ENCODE peak calls at places on chromosome 13, in four cellular contexts. H, M, Z and U are unnamed samples.

GRCh38 chr13:107025991-107026390 is 458.1 kb upstream of the ARGLU1 start:
- DNase-seq in Z (peak; percentile 54), H (peak; percentile 71), M (peak; percentile 33), U (no peak)

GRCh38 chr13:27578121-27579030 is 42.0 kb downstream of the LNX2 start:
- DNase-seq in M (no peak), H (peak; percentile 61), Z (no peak), U (no peak)

GRCh38 chr13:114049026-114049425 is 75.2 kb upstream of the C13orf46 start:
- DNase-seq in Z (no peak), M (no peak), H (no peak), U (no peak)

GRCh38 chr13:31767175-31767900 is 28.0 kb downstream of the RXFP2 start:
- DNase-seq in Z (peak; percentile 29), M (no peak), H (peak; percentile 84), U (no peak)

GRCh38 chr13:100794575-100794974 is 120.0 kb upstream of the TMTC4 start:
- DNase-seq in Z (no peak), H (no peak), M (no peak), U (no peak)

GRCh38 chr13:109759609-109760008 is 26.8 kb downstream of the IRS2 start:
- DNase-seq in M (no peak), Z (no peak), H (no peak), U (peak; percentile 19)

GRCh38 chr13:97627566-97627965 is 193.6 kb downstream of the RAP2A start:
- DNase-seq in Z (no peak), M (peak; percentile 40), H (peak; percentile 95), U (no peak)

GRCh38 chr13:107205318-107206112 is 637.6 kb upstream of the ARGLU1 start:
- DNase-seq in H (peak; percentile 66), M (peak; percentile 66), Z (peak; percentile 48), U (no peak)

GRCh38 chr13:66036024-66036614 is 1194.0 kb downstream of the PCDH9 start:
- DNase-seq in M (no peak), H (peak; percentile 4), Z (no peak), U (no peak)

GRCh38 chr13:46388846-46389245 is 1.8 kb upstream of the RUBCNL start:
- DNase-seq in H (no peak), M (no peak), Z (no peak), U (no peak)

GRCh38 chr13:46389985-46390384 is 2.9 kb upstream of the RUBCNL start:
- DNase-seq in H (no peak), Z (peak; percentile 60), M (peak; percentile 29), U (no peak)

GRCh38 chr13:46388308-46388707 is 1.3 kb upstream of the RUBCNL start:
- DNase-seq in M (no peak), Z (no peak), H (no peak), U (no peak)

GRCh38 chr13:46386996-46387851 is at the start of gene RUBCNL:
- DNase-seq in Z (no peak), M (peak; percentile 50), H (no peak), U (no peak)

DNA sequence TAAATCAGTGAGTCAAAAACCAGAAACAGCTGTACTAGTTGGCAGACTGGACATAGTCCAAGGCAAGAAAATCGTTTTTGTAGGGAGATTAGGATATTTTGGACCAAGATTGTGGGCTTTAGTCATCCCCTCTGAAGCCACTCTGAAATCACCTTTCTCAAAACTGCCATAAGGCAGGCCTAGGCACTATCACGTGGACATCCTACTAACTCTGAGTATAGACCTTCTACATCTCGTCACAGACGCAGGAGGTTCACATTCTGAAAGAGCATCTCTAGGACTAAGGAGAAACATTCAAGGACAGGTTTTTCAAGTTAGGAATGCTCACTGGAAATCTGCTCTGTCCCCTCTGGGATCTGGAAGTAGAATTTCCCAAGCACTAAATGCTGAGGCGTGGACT is 2.4 kb upstream of the RUBCNL start:
- DNase-seq in M (no peak), H (no peak), Z (no peak), U (no peak)
- H3K27ac ChIP-seq in M (peak overlapping the region; percentile 34), H (no peak overlapping the region), Z (peak overlapping the region; percentile 53), U (no peak overlapping the region)

GRCh38 chr13:51636349-51636890 is 52.2 kb downstream of the WDFY2 start:
- DNase-seq in H (no peak), M (no peak), Z (no peak), U (no peak)
- H3K4me1 ChIP-seq in H (peaks cover 10% of the 10 kb centered on the region), M (peaks cover 17% of the 10 kb centered on the region), Z (no peaks in the 10 kb centered on the region), U (peaks cover 16% of the 10 kb centered on the region)

GRCh38 chr13:46179576-46180368 is 2.2 kb downstream of the LCP1 start:
- DNase-seq in Z (no peak), M (peak; percentile 55), H (no peak), U (no peak)
- TF ChIP-seq POLR2A in Z (no peak), M (no peak), H (no peak), U (no peak)

DNA sequence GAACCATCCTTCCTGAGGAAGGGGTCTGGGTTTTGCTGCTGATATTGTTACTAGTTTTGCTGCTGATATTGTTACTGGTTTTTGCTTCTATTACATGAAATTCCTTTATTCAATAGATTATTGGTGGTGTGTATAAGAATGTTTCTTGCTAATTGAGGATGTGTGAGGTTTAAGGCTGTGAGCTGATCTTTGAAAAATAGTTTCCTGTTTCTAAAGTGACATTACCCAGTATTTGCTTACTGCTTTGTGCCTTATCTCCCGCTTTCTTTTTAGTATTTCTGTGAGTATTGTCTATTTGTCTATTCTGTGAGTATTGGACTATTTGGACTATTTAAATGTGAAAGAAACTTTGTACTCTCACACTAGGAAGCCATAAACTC is 38.2 kb upstream of the C1QTNF9 start:
- DNase-seq in H (no peak), Z (no peak), M (no peak), U (no peak)
- H3K27ac ChIP-seq in H (peak overlapping the region; percentile 50), Z (peak overlapping the region; percentile 92), M (peak overlapping the region; percentile 73), U (peak overlapping the region; percentile 83)

GRCh38 chr13:30737511-30738342 is 2.4 kb downstream of the ALOX5AP start:
- DNase-seq in H (no peak), M (peak; percentile 25), Z (no peak), U (no peak)
- H3K4me1 ChIP-seq in H (peaks cover 16% of the 10 kb centered on the region), M (no peaks in the 10 kb centered on the region), Z (no peaks in the 10 kb centered on the region), U (peaks cover under 1% of the 10 kb centered on the region)

DNA sequence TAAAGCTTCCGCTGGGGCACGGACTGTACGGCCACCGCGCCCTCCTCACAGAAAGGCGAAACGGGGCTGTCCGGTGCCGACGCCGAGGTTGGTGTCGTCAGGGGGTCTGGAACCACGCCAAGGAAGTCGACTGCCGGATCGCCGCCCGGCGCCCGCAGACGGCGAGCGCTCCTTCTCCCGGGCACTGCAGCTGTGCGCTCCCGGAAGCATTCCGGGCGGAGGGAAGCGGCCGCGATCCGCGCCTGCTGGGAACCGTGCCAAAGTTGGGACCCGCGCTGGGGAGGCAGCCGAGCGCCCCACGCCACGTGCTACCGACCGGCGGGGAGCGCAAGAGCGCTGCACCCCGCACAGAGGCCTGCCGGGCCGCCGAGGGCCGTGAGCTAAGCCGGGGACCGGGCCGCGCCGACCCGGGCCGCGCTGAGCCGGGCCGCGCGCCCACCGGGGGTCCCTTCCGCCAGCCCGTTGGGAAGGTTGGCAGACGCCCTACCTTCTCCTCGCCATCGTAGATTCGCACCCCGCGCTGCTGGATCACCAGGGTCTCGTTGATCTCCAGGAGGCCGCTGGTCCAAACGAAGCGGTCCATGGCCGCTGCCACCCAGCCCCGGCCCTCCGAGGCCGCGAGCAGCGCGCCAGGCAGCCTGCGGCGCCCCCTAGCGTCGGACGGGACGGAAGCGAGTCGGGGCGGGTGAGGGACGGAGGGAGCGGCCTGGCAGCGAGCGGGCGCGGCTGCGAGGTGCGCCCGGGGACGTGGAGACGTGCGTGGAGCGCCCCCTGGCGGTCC is at the start of gene VPS36:
- DNase-seq in H (peak; percentile 92), M (peak; percentile 96), Z (peak; percentile 91), U (peak; percentile 98)
- TF ChIP-seq POLR2A in H (peak; percentile 85), M (no peak), Z (peak; percentile 72), U (peak; percentile 89)

DNA sequence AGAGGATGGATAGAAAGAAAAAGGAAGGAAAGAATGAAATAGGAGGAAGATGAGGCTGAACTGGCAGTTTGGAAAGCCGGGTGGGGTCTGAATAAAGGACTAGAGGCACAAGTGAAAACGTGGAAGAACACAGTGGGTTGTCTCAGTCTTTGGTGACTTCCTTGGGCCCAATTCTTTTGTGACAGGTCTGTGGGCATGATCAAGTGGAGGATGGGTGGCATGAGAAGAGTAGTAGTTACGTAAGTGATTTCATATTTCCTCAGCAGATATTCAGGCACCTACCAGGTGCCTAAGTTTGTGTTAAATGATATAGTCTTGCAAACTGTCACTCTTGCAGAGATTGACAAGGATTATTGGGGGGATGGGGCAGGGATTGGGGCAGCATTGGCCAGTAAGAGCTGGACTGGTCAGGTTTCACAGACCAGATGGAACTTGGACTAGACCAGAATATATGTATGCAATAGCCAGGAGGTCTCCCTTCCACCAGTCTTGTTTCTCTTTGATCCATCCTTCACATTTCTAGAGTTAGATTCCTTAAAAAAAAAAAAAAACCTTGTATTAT is 2.7 kb downstream of the TPP2 start:
- DNase-seq in M (no peak), H (no peak), Z (no peak), U (no peak)
- H3K27ac ChIP-seq in M (no peak overlapping the region), H (no peak overlapping the region), Z (no peak overlapping the region), U (no peak overlapping the region)

GRCh38 chr13:60351816-60352215 is 45.2 kb upstream of the TDRD3 start:
- DNase-seq in H (no peak), Z (no peak), M (no peak), U (no peak)
- H3K4me1 ChIP-seq in H (no peaks in the 10 kb centered on the region), Z (no peaks in the 10 kb centered on the region), M (no peaks in the 10 kb centered on the region), U (no peaks in the 10 kb centered on the region)

GRCh38 chr13:75318138-75318833 is 163.7 kb downstream of the TBC1D4 start:
- DNase-seq in H (no peak), Z (no peak), M (no peak), U (no peak)

GRCh38 chr13:75316427-75316826 is 165.5 kb downstream of the TBC1D4 start:
- DNase-seq in Z (no peak), M (no peak), H (peak; percentile 34), U (no peak)

GRCh38 chr13:75310005-75310580 is 171.9 kb downstream of the TBC1D4 start:
- DNase-seq in H (no peak), M (no peak), Z (no peak), U (no peak)

GRCh38 chr13:75308222-75308621 is 173.7 kb downstream of the TBC1D4 start:
- DNase-seq in M (no peak), H (peak; percentile 21), Z (no peak), U (no peak)

DNA sequence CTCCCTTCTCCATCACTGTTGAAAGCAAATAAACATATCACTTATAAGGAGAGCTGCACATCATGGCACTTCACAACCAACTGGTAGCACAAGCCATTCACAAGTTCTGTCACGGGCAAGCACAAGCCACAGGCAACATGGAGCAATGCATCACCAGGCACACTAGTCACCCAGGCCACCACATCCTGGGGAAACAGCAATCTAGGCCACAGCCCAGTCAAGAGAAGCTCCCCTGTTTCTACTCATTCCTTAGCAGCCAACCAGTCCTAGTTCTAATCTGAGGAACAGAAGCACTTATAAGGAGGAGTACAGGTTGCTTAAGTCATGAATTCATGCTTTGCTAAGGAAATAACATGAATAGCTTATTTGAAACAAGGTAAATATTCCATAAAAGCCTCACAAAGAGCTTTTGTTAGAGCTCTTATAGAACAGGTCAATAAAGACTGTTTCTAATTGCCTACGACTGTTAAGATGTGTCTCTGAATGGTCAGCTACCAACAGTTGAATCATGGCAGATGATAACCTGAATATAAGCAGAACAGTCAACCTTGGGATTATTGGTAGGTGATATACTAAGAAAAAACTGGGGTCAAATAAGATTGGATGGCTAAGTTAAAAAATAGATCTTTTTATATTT is 169.0 kb downstream of the TBC1D4 start:
- DNase-seq in H (no peak), M (no peak), Z (no peak), U (no peak)
- TF ChIP-seq POLR2A in H (no peak), M (no peak), Z (no peak), U (no peak)